ENCODE peak calls at places on chromosomes 2 and 18, in five cellular contexts. W is HS-5; E is mesendoderm; C is activated naive CD4-positive, alpha-beta T cell; S is glutamatergic neuron. J is an unnamed sample.

GRCh38 chr2:196565106-196565505 is 74.4 kb upstream of the CCDC150 start:
- DNase-seq in W (no peak), E (no peak), C (no peak), S (no peak), J (no peak)

GRCh38 chr2:189014426-189015138 is 40.4 kb downstream of the COL3A1 start:
- DNase-seq in W (no peak), E (no peak), C (no peak), S (no peak), J (no peak)

GRCh38 chr18:57150828-57151227 is 3.9 kb downstream of the BOD1L2 start:
- DNase-seq in W (no peak), E (peak), C (no peak), S (peak), J (no peak)

GRCh38 chr18:70636991-70637390 is 348.1 kb downstream of the SOCS6 start:
- DNase-seq in W (peak), E (no peak), C (no peak), S (no peak), J (no peak)

GRCh38 chr2:46970334-46971288 is 55.0 kb upstream of the MCFD2 start:
- DNase-seq in W (no peak), E (no peak), C (no peak), S (no peak), J (no peak)

GRCh38 chr2:12507295-12507694 is 209.4 kb upstream of the TRIB2 start:
- DNase-seq in W (peak), E (no peak), C (peak), S (no peak), J (no peak)

GRCh38 chr18:41745166-41746049 is 209.6 kb upstream of the PIK3C3 start:
- DNase-seq in W (no peak), E (peak), C (no peak), S (peak), J (no peak)

GRCh38 chr18:55869547-55869946 is 281.6 kb upstream of the TCF4 start:
- DNase-seq in W (no peak), E (no peak), C (no peak), S (no peak), J (no peak)

GRCh38 chr2:120875431-120875830 is 139.8 kb downstream of the GLI2 start:
- DNase-seq in W (no peak), E (no peak), C (no peak), S (no peak), J (no peak)

GRCh38 chr2:189285962-189286648 is 106.5 kb upstream of the COL5A2 start:
- DNase-seq in W (peak), E (peak), C (no peak), S (no peak), J (peak)

GRCh38 chr18:57942493-57942892 is 101.5 kb upstream of the NEDD4L start:
- DNase-seq in W (no peak), E (peak), C (no peak), S (no peak), J (no peak)

GRCh38 chr2:222427606-222428320 is 3.4 kb downstream of the SGPP2 start:
- DNase-seq in W (no peak), E (no peak), C (no peak), S (no peak), J (no peak)

GRCh38 chr2:118878531-118879149 is 31.2 kb upstream of the EN1 start:
- DNase-seq in W (no peak), E (no peak), C (no peak), S (no peak), J (no peak)

GRCh38 chr2:219104107-219105050 is 43.7 kb upstream of the IHH start:
- DNase-seq in W (no peak), E (peak), C (no peak), S (no peak), J (no peak)

GRCh38 chr18:73235491-73235890 is 367.7 kb upstream of the NETO1 start:
- DNase-seq in W (peak), E (peak), C (no peak), S (no peak), J (peak)

GRCh38 chr18:23784811-23785245 is 95.6 kb downstream of the LAMA3 start:
- DNase-seq in W (peak), E (peak), C (no peak), S (no peak), J (peak)

GRCh38 chr2:170554278-170554955 is 160.7 kb upstream of the SP5 start:
- DNase-seq in W (peak), E (no peak), C (no peak), S (no peak), J (no peak)

GRCh38 chr2:226310081-226310625 is 489.5 kb downstream of the IRS1 start:
- DNase-seq in W (no peak), E (no peak), C (no peak), S (no peak), J (no peak)

GRCh38 chr2:161228511-161229240 is 68.4 kb downstream of the TANK start:
- DNase-seq in W (peak), E (no peak), C (no peak), S (no peak), J (no peak)